ENCODE peak calls at places on chromosomes 13 and 19, in eight cellular contexts. A is NCI-H1105; C is activated CD4-positive, alpha-beta T cell treated with anti-CD3 and anti-CD28 coated beads, Interleukin-2, amount 10 ng/mL, durations not matched to agents 7 days and 5 days; R is ACHN; Q is hypothalamus; V is activated gamma-delta T cell treated with anti-CD3 and anti-CD28 coated beads, Interleukin-2, amount 50 U/mL, for 16 hours; B is CD4-positive, CD25-positive, alpha-beta regulatory T cell; W is pancreas. H is an unnamed sample.

GRCh38 chr19:45623984-45624383 is 15.2 kb downstream of the EML2 start:
- DNase-seq in A (no peak), C (no peak), R (no peak), Q (no peak), V (no peak), B (no peak), W (no peak), H (no peak)

GRCh38 chr13:113172419-113172926 is 14.0 kb downstream of the PROZ start:
- DNase-seq in A (no peak), C (no peak), R (no peak), Q (no peak), V (no peak), B (no peak), W (no peak), H (no peak)

GRCh38 chr19:47186337-47187022 is 44.5 kb downstream of the BBC3 start:
- DNase-seq in A (no peak), C (peak; percentile 78), R (no peak), Q (no peak), V (peak; percentile 74), B (peak; percentile 91), W (no peak), H (no peak)

GRCh38 chr13:27401210-27401609 is 23.2 kb upstream of the GTF3A start:
- DNase-seq in A (no peak), C (no peak), R (no peak), Q (no peak), V (no peak), B (no peak), W (no peak), H (no peak)

GRCh38 chr19:22602631-22603272 is 31.4 kb upstream of the ZNF492 start:
- DNase-seq in A (no peak), C (no peak), R (no peak), Q (no peak), V (no peak), B (no peak), W (no peak), H (no peak)

GRCh38 chr13:50124536-50125305 is 109.5 kb downstream of the KCNRG start:
- DNase-seq in A (peak; percentile 89), C (peak; percentile 95), R (peak; percentile 54), Q (no peak), V (peak; percentile 90), B (peak; percentile 97), W (no peak), H (peak; percentile 18)

GRCh38 chr13:103386341-103386740 is 320.1 kb upstream of the SLC10A2 start:
- DNase-seq in A (no peak), C (no peak), R (peak; percentile 83), Q (no peak), V (no peak), B (no peak), W (no peak), H (no peak)

GRCh38 chr13:78060966-78061365 is 142.3 kb upstream of the EDNRB start:
- DNase-seq in A (no peak), C (no peak), R (no peak), Q (no peak), V (no peak), B (no peak), W (no peak), H (no peak)

GRCh38 chr13:103351035-103351828 is 285.0 kb upstream of the SLC10A2 start:
- DNase-seq in A (no peak), C (no peak), R (peak; percentile 85), Q (no peak), V (no peak), B (no peak), W (peak; percentile 10), H (no peak)

GRCh38 chr19:2047449-2048103 is 3.5 kb downstream of the MKNK2 start:
- DNase-seq in A (no peak), C (no peak), R (peak; percentile 48), Q (no peak), V (no peak), B (no peak), W (peak; percentile 89), H (no peak)

GRCh38 chr19:5607318-5608270 is 15.0 kb downstream of the SAFB2 start:
- DNase-seq in A (no peak), C (no peak), R (no peak), Q (no peak), V (no peak), B (no peak), W (no peak), H (no peak)

GRCh38 chr13:106415427-106415826 is 120.0 kb downstream of the EFNB2 start:
- DNase-seq in A (no peak), C (no peak), R (no peak), Q (no peak), V (no peak), B (no peak), W (no peak), H (no peak)

GRCh38 chr13:48318714-48319457 is 15.3 kb downstream of the RB1 start:
- DNase-seq in A (no peak), C (no peak), R (no peak), Q (no peak), V (no peak), B (peak; percentile 26), W (peak; percentile 24), H (no peak)

GRCh38 chr19:1690570-1691307 is 38.3 kb upstream of the TCF3 start:
- DNase-seq in A (peak; percentile 24), C (peak; percentile 46), R (peak; percentile 12), Q (no peak), V (peak; percentile 22), B (no peak), W (peak; percentile 51), H (no peak)

GRCh38 chr19:1451916-1452801 is 2.2 kb downstream of the APC2 start:
- DNase-seq in A (no peak), C (no peak), R (no peak), Q (no peak), V (no peak), B (no peak), W (no peak), H (no peak)

GRCh38 chr13:40430234-40430633 is 236.2 kb downstream of the FOXO1 start:
- DNase-seq in A (no peak), C (no peak), R (no peak), Q (no peak), V (no peak), B (no peak), W (peak; percentile 64), H (no peak)

GRCh38 chr19:33795370-33796163 is 1.1 kb upstream of the KCTD15 start:
- DNase-seq in A (peak; percentile 67), C (peak; percentile 31), R (peak; percentile 78), Q (peak; percentile 56), V (no peak), B (peak; percentile 33), W (peak; percentile 85), H (peak; percentile 64)

GRCh38 chr13:114020750-114021463 is 47.0 kb upstream of the C13orf46 start:
- DNase-seq in A (no peak), C (no peak), R (no peak), Q (no peak), V (no peak), B (no peak), W (no peak), H (no peak)

GRCh38 chr19:49570997-49571676 is 9.2 kb downstream of the NOSIP start:
- DNase-seq in A (no peak), C (peak; percentile 74), R (no peak), Q (no peak), V (no peak), B (peak; percentile 73), W (no peak), H (no peak)

GRCh38 chr19:56159616-56160271 is 16.1 kb upstream of the GALP start:
- DNase-seq in A (no peak), C (no peak), R (no peak), Q (no peak), V (no peak), B (no peak), W (no peak), H (no peak)

GRCh38 chr13:39893808-39894207 is 238.3 kb downstream of the COG6 start:
- DNase-seq in A (no peak), C (no peak), R (no peak), Q (no peak), V (no peak), B (no peak), W (no peak), H (no peak)

GRCh38 chr19:4232614-4233281 is 3.4 kb downstream of the EBI3 start:
- DNase-seq in A (no peak), C (no peak), R (no peak), Q (no peak), V (no peak), B (no peak), W (no peak), H (no peak)